ENCODE peak calls at places on chromosomes 6 and 20, in eight cellular contexts. One of them, this sample, is unnamed.

GRCh38 chr20:63977392-63978276 is 1.8 kb downstream of the SAMD10 start:
- DNase-seq in HEK293T: no peak
- DNase-seq in WTC11: no peak
- DNase-seq in fibroblast of mammary gland: peak
- DNase-seq in LHCN-M2: peak
- DNase-seq in dorsolateral prefrontal cortex: no peak
- DNase-seq in NCI-H1417: no peak
- DNase-seq in NCI-H510A: no peak
- DNase-seq in this sample: peak

GRCh38 chr20:48728042-48728837 is 99.6 kb downstream of the PREX1 start:
- DNase-seq in HEK293T: no peak
- DNase-seq in WTC11: no peak
- DNase-seq in fibroblast of mammary gland: no peak
- DNase-seq in LHCN-M2: no peak
- DNase-seq in dorsolateral prefrontal cortex: peak
- DNase-seq in NCI-H1417: no peak
- DNase-seq in NCI-H510A: no peak
- DNase-seq in this sample: no peak

GRCh38 chr20:36745234-36745926 is 510 bp downstream of the NDRG3 start:
- DNase-seq in HEK293T: peak
- DNase-seq in WTC11: no peak
- DNase-seq in fibroblast of mammary gland: no peak
- DNase-seq in LHCN-M2: peak
- DNase-seq in dorsolateral prefrontal cortex: peak
- DNase-seq in NCI-H1417: no peak
- DNase-seq in NCI-H510A: no peak
- DNase-seq in this sample: peak

GRCh38 chr20:49262444-49262843 is 15.4 kb downstream of the ZNFX1 start:
- DNase-seq in HEK293T: no peak
- DNase-seq in WTC11: no peak
- DNase-seq in fibroblast of mammary gland: no peak
- DNase-seq in LHCN-M2: no peak
- DNase-seq in dorsolateral prefrontal cortex: no peak
- DNase-seq in NCI-H1417: no peak
- DNase-seq in NCI-H510A: no peak
- DNase-seq in this sample: no peak

GRCh38 chr6:43226192-43226851 is 3.0 kb downstream of the DNPH1 start:
- DNase-seq in HEK293T: no peak
- DNase-seq in WTC11: no peak
- DNase-seq in fibroblast of mammary gland: no peak
- DNase-seq in LHCN-M2: no peak
- DNase-seq in dorsolateral prefrontal cortex: no peak
- DNase-seq in NCI-H1417: no peak
- DNase-seq in NCI-H510A: no peak
- DNase-seq in this sample: no peak

GRCh38 chr20:35151739-35152138 is 4.6 kb upstream of the EDEM2 start:
- DNase-seq in HEK293T: no peak
- DNase-seq in WTC11: no peak
- DNase-seq in fibroblast of mammary gland: peak
- DNase-seq in LHCN-M2: no peak
- DNase-seq in dorsolateral prefrontal cortex: no peak
- DNase-seq in NCI-H1417: no peak
- DNase-seq in NCI-H510A: no peak
- DNase-seq in this sample: peak

GRCh38 chr20:62702886-62703852 is 5.5 kb upstream of the NTSR1 start:
- DNase-seq in HEK293T: no peak
- DNase-seq in WTC11: no peak
- DNase-seq in fibroblast of mammary gland: peak
- DNase-seq in LHCN-M2: peak
- DNase-seq in dorsolateral prefrontal cortex: no peak
- DNase-seq in NCI-H1417: peak
- DNase-seq in NCI-H510A: no peak
- DNase-seq in this sample: peak

GRCh38 chr20:17610566-17611289 is 40.9 kb downstream of the DSTN start:
- DNase-seq in HEK293T: no peak
- DNase-seq in WTC11: no peak
- DNase-seq in fibroblast of mammary gland: no peak
- DNase-seq in LHCN-M2: no peak
- DNase-seq in dorsolateral prefrontal cortex: no peak
- DNase-seq in NCI-H1417: no peak
- DNase-seq in NCI-H510A: peak
- DNase-seq in this sample: no peak

GRCh38 chr6:152004036-152004566 is 196.6 kb downstream of the ESR1 start:
- DNase-seq in HEK293T: no peak
- DNase-seq in WTC11: no peak
- DNase-seq in fibroblast of mammary gland: peak
- DNase-seq in LHCN-M2: peak
- DNase-seq in dorsolateral prefrontal cortex: no peak
- DNase-seq in NCI-H1417: no peak
- DNase-seq in NCI-H510A: no peak
- DNase-seq in this sample: peak

GRCh38 chr20:63843222-63843621 is 12.2 kb upstream of the ZBTB46 start:
- DNase-seq in HEK293T: no peak
- DNase-seq in WTC11: no peak
- DNase-seq in fibroblast of mammary gland: no peak
- DNase-seq in LHCN-M2: no peak
- DNase-seq in dorsolateral prefrontal cortex: no peak
- DNase-seq in NCI-H1417: no peak
- DNase-seq in NCI-H510A: no peak
- DNase-seq in this sample: no peak

GRCh38 chr20:52234302-52235045 is 42.9 kb upstream of the ZFP64 start:
- DNase-seq in HEK293T: no peak
- DNase-seq in WTC11: no peak
- DNase-seq in fibroblast of mammary gland: peak
- DNase-seq in LHCN-M2: no peak
- DNase-seq in dorsolateral prefrontal cortex: no peak
- DNase-seq in NCI-H1417: no peak
- DNase-seq in NCI-H510A: no peak
- DNase-seq in this sample: no peak

GRCh38 chr20:13771853-13772453 is 12.8 kb downstream of the ESF1 start:
- DNase-seq in HEK293T: no peak
- DNase-seq in WTC11: no peak
- DNase-seq in fibroblast of mammary gland: peak
- DNase-seq in LHCN-M2: peak
- DNase-seq in dorsolateral prefrontal cortex: no peak
- DNase-seq in NCI-H1417: no peak
- DNase-seq in NCI-H510A: no peak
- DNase-seq in this sample: peak

GRCh38 chr6:145009691-145010090 is 724.6 kb downstream of the UTRN start:
- DNase-seq in HEK293T: no peak
- DNase-seq in WTC11: no peak
- DNase-seq in fibroblast of mammary gland: peak
- DNase-seq in LHCN-M2: peak
- DNase-seq in dorsolateral prefrontal cortex: no peak
- DNase-seq in NCI-H1417: no peak
- DNase-seq in NCI-H510A: no peak
- DNase-seq in this sample: peak

GRCh38 chr6:48290595-48290994 is 179.6 kb upstream of the PTCHD4 start:
- DNase-seq in HEK293T: no peak
- DNase-seq in WTC11: no peak
- DNase-seq in fibroblast of mammary gland: no peak
- DNase-seq in LHCN-M2: no peak
- DNase-seq in dorsolateral prefrontal cortex: no peak
- DNase-seq in NCI-H1417: no peak
- DNase-seq in NCI-H510A: no peak
- DNase-seq in this sample: no peak

GRCh38 chr6:64301307-64302236 is 666.0 kb downstream of the PHF3 start:
- DNase-seq in HEK293T: no peak
- DNase-seq in WTC11: no peak
- DNase-seq in fibroblast of mammary gland: no peak
- DNase-seq in LHCN-M2: no peak
- DNase-seq in dorsolateral prefrontal cortex: no peak
- DNase-seq in NCI-H1417: no peak
- DNase-seq in NCI-H510A: no peak
- DNase-seq in this sample: no peak

GRCh38 chr6:17421406-17421805 is 28.0 kb downstream of the CAP2 start:
- DNase-seq in HEK293T: no peak
- DNase-seq in WTC11: no peak
- DNase-seq in fibroblast of mammary gland: no peak
- DNase-seq in LHCN-M2: no peak
- DNase-seq in dorsolateral prefrontal cortex: no peak
- DNase-seq in NCI-H1417: no peak
- DNase-seq in NCI-H510A: no peak
- DNase-seq in this sample: no peak

GRCh38 chr6:129694036-129694435 is 15.9 kb downstream of the ARHGAP18 start:
- DNase-seq in HEK293T: no peak
- DNase-seq in WTC11: no peak
- DNase-seq in fibroblast of mammary gland: no peak
- DNase-seq in LHCN-M2: no peak
- DNase-seq in dorsolateral prefrontal cortex: no peak
- DNase-seq in NCI-H1417: no peak
- DNase-seq in NCI-H510A: no peak
- DNase-seq in this sample: no peak

GRCh38 chr6:149857541-149857940 is 6.6 kb downstream of the LRP11 start:
- DNase-seq in HEK293T: no peak
- DNase-seq in WTC11: no peak
- DNase-seq in fibroblast of mammary gland: no peak
- DNase-seq in LHCN-M2: no peak
- DNase-seq in dorsolateral prefrontal cortex: no peak
- DNase-seq in NCI-H1417: no peak
- DNase-seq in NCI-H510A: no peak
- DNase-seq in this sample: no peak

GRCh38 chr6:144064831-144065668 is 30.3 kb downstream of the SF3B5 start:
- DNase-seq in HEK293T: no peak
- DNase-seq in WTC11: no peak
- DNase-seq in fibroblast of mammary gland: no peak
- DNase-seq in LHCN-M2: no peak
- DNase-seq in dorsolateral prefrontal cortex: no peak
- DNase-seq in NCI-H1417: peak
- DNase-seq in NCI-H510A: no peak
- DNase-seq in this sample: peak

GRCh38 chr6:149897855-149898744 is at the start of gene RAET1E:
- DNase-seq in HEK293T: peak
- DNase-seq in WTC11: peak
- DNase-seq in fibroblast of mammary gland: no peak
- DNase-seq in LHCN-M2: no peak
- DNase-seq in dorsolateral prefrontal cortex: no peak
- DNase-seq in NCI-H1417: no peak
- DNase-seq in NCI-H510A: no peak
- DNase-seq in this sample: no peak

GRCh38 chr6:13709698-13710551 is 1.7 kb downstream of the RANBP9 start:
- DNase-seq in HEK293T: no peak
- DNase-seq in WTC11: no peak
- DNase-seq in fibroblast of mammary gland: peak
- DNase-seq in LHCN-M2: no peak
- DNase-seq in dorsolateral prefrontal cortex: no peak
- DNase-seq in NCI-H1417: peak
- DNase-seq in NCI-H510A: no peak
- DNase-seq in this sample: peak

GRCh38 chr20:39397646-39398045 is 435.5 kb downstream of the DHX35 start:
- DNase-seq in HEK293T: no peak
- DNase-seq in WTC11: no peak
- DNase-seq in fibroblast of mammary gland: no peak
- DNase-seq in LHCN-M2: no peak
- DNase-seq in dorsolateral prefrontal cortex: no peak
- DNase-seq in NCI-H1417: no peak
- DNase-seq in NCI-H510A: no peak
- DNase-seq in this sample: no peak

GRCh38 chr6:142886431-142887170 is 58.4 kb downstream of the HIVEP2 start:
- DNase-seq in HEK293T: no peak
- DNase-seq in WTC11: no peak
- DNase-seq in fibroblast of mammary gland: peak
- DNase-seq in LHCN-M2: peak
- DNase-seq in dorsolateral prefrontal cortex: no peak
- DNase-seq in NCI-H1417: no peak
- DNase-seq in NCI-H510A: no peak
- DNase-seq in this sample: peak

GRCh38 chr20:57013741-57014140 is 252.7 kb downstream of the BMP7 start:
- DNase-seq in HEK293T: peak
- DNase-seq in WTC11: peak
- DNase-seq in fibroblast of mammary gland: no peak
- DNase-seq in LHCN-M2: no peak
- DNase-seq in dorsolateral prefrontal cortex: no peak
- DNase-seq in NCI-H1417: no peak
- DNase-seq in NCI-H510A: no peak
- DNase-seq in this sample: no peak

GRCh38 chr6:135503703-135504475 is 6.3 kb upstream of the AHI1 start:
- DNase-seq in HEK293T: no peak
- DNase-seq in WTC11: no peak
- DNase-seq in fibroblast of mammary gland: no peak
- DNase-seq in LHCN-M2: no peak
- DNase-seq in dorsolateral prefrontal cortex: no peak
- DNase-seq in NCI-H1417: no peak
- DNase-seq in NCI-H510A: no peak
- DNase-seq in this sample: no peak

GRCh38 chr6:144151010-144151727 is 852 bp downstream of the STX11 start:
- DNase-seq in HEK293T: peak
- DNase-seq in WTC11: no peak
- DNase-seq in fibroblast of mammary gland: no peak
- DNase-seq in LHCN-M2: no peak
- DNase-seq in dorsolateral prefrontal cortex: no peak
- DNase-seq in NCI-H1417: peak
- DNase-seq in NCI-H510A: no peak
- DNase-seq in this sample: peak

GRCh38 chr6:67736816-67737215 is 898.3 kb upstream of the ADGRB3 start:
- DNase-seq in HEK293T: no peak
- DNase-seq in WTC11: no peak
- DNase-seq in fibroblast of mammary gland: no peak
- DNase-seq in LHCN-M2: peak
- DNase-seq in dorsolateral prefrontal cortex: no peak
- DNase-seq in NCI-H1417: no peak
- DNase-seq in NCI-H510A: no peak
- DNase-seq in this sample: no peak

This sample was measured in GM23248.